ENCODE peak calls at places on chromosomes 1 and 21, in four cellular contexts. D is cardiac fibroblast, W is fibroblast of lung, O is fibroblast of mammary gland. T is an unnamed sample.

GRCh38 chr1:25774921-25775774 is 24.8 kb upstream of the SELENON start:
- DNase-seq in D (no peak), W (no peak), O (no peak), T (no peak)

GRCh38 chr1:7767176-7767575 is 3.9 kb upstream of the VAMP3 start:
- DNase-seq in D (no peak), W (no peak), O (no peak), T (no peak)

GRCh38 chr1:153261793-153262371 is 2.4 kb downstream of the LORICRIN start:
- DNase-seq in D (no peak), W (no peak), O (no peak), T (no peak)

GRCh38 chr1:204544321-204544720 is 28.1 kb downstream of the MDM4 start:
- DNase-seq in D (peak), W (peak), O (peak), T (no peak)

GRCh38 chr21:43890042-43890441 is 25.0 kb downstream of the AGPAT3 start:
- DNase-seq in D (no peak), W (no peak), O (no peak), T (no peak)

GRCh38 chr1:214617246-214617645 is 14.3 kb downstream of the CENPF start:
- DNase-seq in D (no peak), W (no peak), O (no peak), T (no peak)

GRCh38 chr21:25507522-25507921 is 99.8 kb downstream of the MRPL39 start:
- DNase-seq in D (peak), W (no peak), O (peak), T (no peak)

GRCh38 chr1:111739984-111740765 is 980 bp upstream of the INKA2 start:
- DNase-seq in D (peak), W (peak), O (peak), T (peak)

GRCh38 chr21:35044770-35045538 is 4.1 kb downstream of the RUNX1 start:
- DNase-seq in D (no peak), W (no peak), O (no peak), T (no peak)

GRCh38 chr1:86938450-86938849 is 24.0 kb downstream of the HS2ST1 start:
- DNase-seq in D (peak), W (no peak), O (peak), T (no peak)

GRCh38 chr1:43975249-43975961 is 645 bp downstream of the ATP6V0B start:
- DNase-seq in D (peak), W (no peak), O (no peak), T (peak)

GRCh38 chr1:180382326-180383115 is 119.9 kb downstream of the ACBD6 start:
- DNase-seq in D (peak), W (peak), O (peak), T (no peak)

GRCh38 chr1:203477748-203478147 is 2.1 kb downstream of the PRELP start:
- DNase-seq in D (no peak), W (no peak), O (no peak), T (no peak)
- H3K4me3 ChIP-seq in D (no peak), W (no peak), O (no peak), T (no peak)

GRCh38 chr1:230868736-230869385 is 540 bp upstream of the C1orf198 start:
- DNase-seq in D (peak), W (peak), O (no peak), T (peak)
- H3K4me3 ChIP-seq in D (peak), W (peak), O (peak), T (no peak)

GRCh38 chr1:156146006-156146748 is 7.2 kb upstream of the SEMA4A start:
- DNase-seq in D (peak), W (peak), O (peak), T (peak)

GRCh38 chr1:156145622-156146005 is 7.8 kb upstream of the SEMA4A start:
- DNase-seq in D (no peak), W (no peak), O (no peak), T (no peak)

GRCh38 chr1:156146749-156147405 is 6.5 kb upstream of the SEMA4A start:
- DNase-seq in D (no peak), W (no peak), O (no peak), T (peak)

GRCh38 chr1:156143765-156144489 is 9.5 kb upstream of the SEMA4A start:
- DNase-seq in D (peak), W (no peak), O (peak), T (no peak)

DNA sequence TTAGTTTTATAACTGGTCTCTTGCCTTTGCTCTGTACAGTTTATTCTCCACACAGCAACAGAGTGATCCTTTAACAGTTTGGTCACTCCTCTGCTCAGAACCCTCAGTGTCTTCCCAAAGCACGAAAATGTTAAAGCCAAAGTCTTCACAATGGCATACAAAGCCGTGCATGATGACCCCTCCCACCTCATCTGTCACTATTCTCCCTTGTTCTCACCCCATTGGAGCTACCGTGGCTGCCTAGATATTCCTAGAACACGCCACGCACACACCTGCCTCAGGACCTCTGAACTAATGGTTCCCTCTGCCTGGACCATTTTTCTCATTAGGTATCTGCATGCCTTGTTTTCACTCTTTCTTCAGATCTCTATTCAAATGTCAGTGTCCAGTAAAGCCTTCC is 8.6 kb upstream of the SEMA4A start:
- DNase-seq in D (no peak), W (no peak), O (no peak), T (no peak)
- H3K4me3 ChIP-seq in D (no peak), W (no peak), O (no peak), T (no peak)

DNA sequence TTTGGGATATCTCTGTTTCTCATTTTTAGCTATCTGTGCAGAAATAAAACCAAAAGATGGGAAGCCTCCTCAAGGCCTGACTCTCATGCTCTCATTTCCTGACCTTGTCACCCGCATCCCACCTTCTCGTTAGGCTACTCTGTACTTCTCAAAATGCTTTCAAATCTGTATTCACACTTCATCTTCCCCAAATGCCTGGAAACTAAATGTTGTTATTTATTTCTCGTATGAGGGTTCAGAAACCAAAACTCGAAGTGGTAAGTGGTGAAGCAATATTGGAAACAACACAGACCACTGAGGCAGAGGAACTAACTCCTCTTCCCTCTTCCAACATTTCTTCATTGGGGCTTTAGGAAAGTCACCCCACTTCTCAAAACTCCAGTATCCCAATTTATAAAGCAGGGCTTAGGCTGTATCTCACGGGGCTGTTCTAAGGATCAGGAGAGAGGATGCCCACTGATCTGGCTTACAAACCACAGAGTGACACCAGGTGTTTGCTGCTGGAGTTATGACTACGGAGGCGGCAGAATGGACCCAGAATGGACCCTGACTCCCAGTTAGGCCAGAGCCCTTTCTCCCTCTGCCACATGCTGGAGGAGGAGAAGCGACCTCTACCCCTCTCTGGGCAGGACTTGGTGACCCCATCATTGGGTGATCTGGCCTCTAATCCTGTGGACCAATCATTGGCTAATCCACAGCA is 3.5 kb downstream of the SLAMF7 start:
- DNase-seq in D (no peak), W (no peak), O (no peak), T (no peak)
- H3K4me3 ChIP-seq in D (no peak), W (no peak), O (no peak), T (no peak)

DNA sequence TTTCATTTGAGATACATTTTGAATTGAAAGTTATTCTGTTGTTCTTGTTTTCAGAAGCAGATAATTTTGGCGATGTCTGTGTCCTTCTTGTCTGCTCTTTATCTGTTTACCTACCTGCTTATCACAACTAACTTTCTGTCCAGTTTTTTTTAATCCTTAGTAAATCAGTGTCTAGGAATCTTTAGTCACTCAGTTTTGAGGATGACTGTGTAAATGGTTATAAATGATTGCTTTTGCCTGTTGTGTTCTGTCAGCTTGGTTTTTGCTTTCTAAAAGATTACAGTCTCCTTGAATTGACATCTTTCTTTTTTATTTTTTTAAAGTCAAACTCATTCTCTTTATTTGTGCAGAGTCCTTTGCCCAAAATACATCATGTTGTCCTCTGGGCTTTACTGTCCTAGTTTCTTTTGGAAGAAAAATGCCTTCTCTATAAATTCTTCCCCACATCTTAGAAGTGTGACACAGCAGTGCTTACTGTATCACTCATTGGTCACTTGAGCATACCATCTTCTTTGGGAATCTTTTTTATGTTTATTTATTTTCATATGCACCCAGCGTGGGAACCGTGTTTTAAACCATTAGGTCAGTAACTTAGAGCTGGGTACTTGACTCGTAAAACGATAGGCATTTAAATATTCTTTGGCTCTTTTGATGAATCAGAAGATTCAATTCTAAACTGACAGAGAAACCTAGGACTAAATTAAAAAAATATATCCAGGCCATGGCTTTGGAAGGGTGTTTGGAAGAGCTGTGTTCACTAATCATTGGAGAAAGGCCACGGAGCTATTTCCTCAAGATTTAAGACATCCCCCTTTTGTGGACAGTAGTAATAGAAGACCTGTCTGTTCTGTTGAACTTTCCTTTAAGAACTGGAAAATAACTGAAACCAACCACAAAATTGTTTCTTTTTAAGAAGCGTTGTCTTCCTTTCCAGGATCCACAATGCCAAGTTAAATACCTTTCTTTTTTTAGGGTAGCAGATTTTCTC is 20.9 kb downstream of the LAMC1 start:
- DNase-seq in D (peak), W (peak), O (peak), T (no peak)
- H3K4me3 ChIP-seq in D (no peak), W (no peak), O (no peak), T (no peak)

DNA sequence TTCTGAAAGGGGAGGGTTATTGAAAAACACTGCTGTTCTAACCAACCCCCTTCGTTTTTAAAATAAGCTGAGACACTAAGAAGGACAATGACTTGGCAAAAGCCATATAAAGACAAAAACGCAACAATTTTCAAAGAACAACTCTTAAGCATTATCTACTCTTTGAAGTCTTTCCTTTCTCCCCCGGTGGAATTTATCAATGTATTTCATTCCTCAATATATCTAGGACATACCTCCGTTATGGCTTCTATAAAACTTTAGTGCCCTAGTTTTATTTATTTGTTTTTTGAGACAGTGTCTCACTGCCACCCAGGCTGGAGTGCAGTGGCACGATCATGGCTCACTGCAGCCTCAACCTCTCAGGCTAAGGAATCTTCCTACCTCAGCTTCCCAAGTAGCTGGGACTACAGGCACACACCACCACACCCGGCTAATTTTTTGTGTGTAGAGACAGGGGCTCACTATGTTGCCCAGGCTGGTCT is 3.2 kb downstream of the NRDC start:
- DNase-seq in D (no peak), W (no peak), O (no peak), T (no peak)
- H3K4me3 ChIP-seq in D (no peak), W (no peak), O (no peak), T (no peak)